ENCODE peak calls at places on chromosomes 4 and X, in nine cellular contexts. J is mesenchymal stem cell; A is stimulated activated CD4-positive, alpha-beta T cell treated with anti-CD3 and anti-CD28 coated beads, TNF-alpha, amount 100 ng/mL, for 4 hours; O is activated T-helper 1 cell treated with Interleukin-2 at 50 U/mL for 16 hours; G is OCI-LY7; S is BJ; F is effector CD8-positive, alpha-beta T cell; T is pancreas; Q is NCI-H187. Y is an unnamed sample.

GRCh38 chrX:149527705-149528104 is 13.1 kb upstream of the EOLA1 start:
- DNase-seq in J (peak), A (no peak), O (no peak), G (peak), S (no peak), F (no peak), T (no peak), Q (no peak), Y (no peak)

GRCh38 chr4:39975488-39976089 is 2.1 kb downstream of the PDS5A start:
- DNase-seq in J (peak), A (no peak), O (no peak), G (no peak), S (no peak), F (no peak), T (no peak), Q (no peak), Y (peak)

GRCh38 chrX:70096052-70096451 is 33.8 kb downstream of the OTUD6A start:
- DNase-seq in J (no peak), A (no peak), O (no peak), G (no peak), S (no peak), F (no peak), T (no peak), Q (no peak), Y (no peak)

GRCh38 chr4:165199286-165199685 is 8.1 kb upstream of the KLHL2 start:
- DNase-seq in J (no peak), A (no peak), O (no peak), G (no peak), S (no peak), F (no peak), T (no peak), Q (no peak), Y (no peak)

GRCh38 chr4:119246177-119246576 is 33.7 kb downstream of the USP53 start:
- DNase-seq in J (no peak), A (no peak), O (no peak), G (no peak), S (no peak), F (no peak), T (no peak), Q (no peak), Y (no peak)

GRCh38 chrX:38917954-38918353 is 116.7 kb downstream of the MID1IP1 start:
- DNase-seq in J (no peak), A (no peak), O (no peak), G (no peak), S (no peak), F (no peak), T (no peak), Q (no peak), Y (no peak)

GRCh38 chr4:26455571-26455970 is 34.7 kb downstream of the CCKAR start:
- DNase-seq in J (no peak), A (no peak), O (no peak), G (no peak), S (no peak), F (no peak), T (no peak), Q (no peak), Y (no peak)

GRCh38 chr4:138567696-138568095 is 325.5 kb upstream of the SLC7A11 start:
- DNase-seq in J (peak), A (no peak), O (no peak), G (no peak), S (no peak), F (no peak), T (no peak), Q (no peak), Y (peak)

GRCh38 chr4:184647391-184648101 is 1.7 kb downstream of the CASP3 start:
- DNase-seq in J (peak), A (no peak), O (no peak), G (no peak), S (no peak), F (no peak), T (no peak), Q (no peak), Y (no peak)

GRCh38 chr4:22427676-22428075 is 88.2 kb downstream of the ADGRA3 start:
- DNase-seq in J (no peak), A (no peak), O (no peak), G (no peak), S (no peak), F (no peak), T (no peak), Q (peak), Y (no peak)

GRCh38 chr4:5712517-5712916 is 1.5 kb downstream of the EVC start:
- DNase-seq in J (peak), A (no peak), O (no peak), G (no peak), S (no peak), F (no peak), T (no peak), Q (no peak), Y (peak)

GRCh38 chr4:176189891-176190795 is 5.2 kb downstream of the SPATA4 start:
- DNase-seq in J (peak), A (no peak), O (no peak), G (no peak), S (no peak), F (no peak), T (no peak), Q (no peak), Y (no peak)